ENCODE peak calls at places on chromosomes 12 and 14, in eight cellular contexts. One of them, this sample, is unnamed.

GRCh38 chr14:91149462-91149861 is 35.6 kb downstream of the DGLUCY start:
- DNase-seq in bronchial epithelial cell: peak
- DNase-seq in GM13976: no peak
- DNase-seq in epithelial cell of esophagus: peak
- DNase-seq in sigmoid colon: peak
- DNase-seq in HCT116: no peak
- DNase-seq in WERI-Rb-1: no peak
- DNase-seq in hepatocyte: peak
- DNase-seq in this sample: no peak

GRCh38 chr12:68809190-68810026 is 1.4 kb downstream of the MDM2 start:
- DNase-seq in hepatocyte: no peak
- DNase-seq in epithelial cell of esophagus: no peak
- DNase-seq in HCT116: no peak
- DNase-seq in sigmoid colon: no peak
- DNase-seq in WERI-Rb-1: no peak
- DNase-seq in bronchial epithelial cell: no peak
- DNase-seq in GM13976: no peak
- DNase-seq in this sample: no peak

GRCh38 chr12:42450248-42450647 is 124.3 kb downstream of the PPHLN1 start:
- DNase-seq in HCT116: no peak
- DNase-seq in WERI-Rb-1: no peak
- DNase-seq in sigmoid colon: no peak
- DNase-seq in bronchial epithelial cell: peak
- DNase-seq in epithelial cell of esophagus: no peak
- DNase-seq in hepatocyte: no peak
- DNase-seq in GM13976: no peak
- DNase-seq in this sample: no peak

GRCh38 chr14:35365130-35366047 is 39.2 kb downstream of the NFKBIA start:
- DNase-seq in epithelial cell of esophagus: peak
- DNase-seq in hepatocyte: peak
- DNase-seq in HCT116: peak
- DNase-seq in GM13976: peak
- DNase-seq in sigmoid colon: peak
- DNase-seq in WERI-Rb-1: no peak
- DNase-seq in bronchial epithelial cell: peak
- DNase-seq in this sample: no peak

GRCh38 chr14:74038015-74038859 is 19.1 kb downstream of the BBOF1 start:
- DNase-seq in epithelial cell of esophagus: peak
- DNase-seq in GM13976: peak
- DNase-seq in sigmoid colon: no peak
- DNase-seq in bronchial epithelial cell: peak
- DNase-seq in HCT116: no peak
- DNase-seq in WERI-Rb-1: no peak
- DNase-seq in hepatocyte: peak
- DNase-seq in this sample: no peak

GRCh38 chr14:37969511-37969979 is 238.2 kb upstream of the SSTR1 start:
- DNase-seq in WERI-Rb-1: no peak
- DNase-seq in hepatocyte: peak
- DNase-seq in GM13976: no peak
- DNase-seq in HCT116: no peak
- DNase-seq in bronchial epithelial cell: no peak
- DNase-seq in epithelial cell of esophagus: no peak
- DNase-seq in sigmoid colon: no peak
- DNase-seq in this sample: no peak

GRCh38 chr12:71085575-71085974 is 72.2 kb downstream of the TSPAN8 start:
- DNase-seq in WERI-Rb-1: no peak
- DNase-seq in HCT116: no peak
- DNase-seq in bronchial epithelial cell: peak
- DNase-seq in epithelial cell of esophagus: peak
- DNase-seq in sigmoid colon: no peak
- DNase-seq in GM13976: no peak
- DNase-seq in hepatocyte: no peak
- DNase-seq in this sample: no peak

GRCh38 chr14:96095581-96096476 is 56.7 kb downstream of the C14orf132 start:
- DNase-seq in bronchial epithelial cell: peak
- DNase-seq in GM13976: no peak
- DNase-seq in HCT116: no peak
- DNase-seq in WERI-Rb-1: peak
- DNase-seq in sigmoid colon: no peak
- DNase-seq in epithelial cell of esophagus: peak
- DNase-seq in hepatocyte: peak
- DNase-seq in this sample: no peak

GRCh38 chr14:102622262-102622885 is 29.9 kb downstream of the RCOR1 start:
- DNase-seq in HCT116: no peak
- DNase-seq in epithelial cell of esophagus: no peak
- DNase-seq in WERI-Rb-1: no peak
- DNase-seq in GM13976: peak
- DNase-seq in hepatocyte: no peak
- DNase-seq in sigmoid colon: no peak
- DNase-seq in bronchial epithelial cell: no peak
- DNase-seq in this sample: no peak

GRCh38 chr12:10301103-10301502 is 6.6 kb upstream of the KLRD1 start:
- DNase-seq in GM13976: no peak
- DNase-seq in HCT116: no peak
- DNase-seq in WERI-Rb-1: no peak
- DNase-seq in sigmoid colon: no peak
- DNase-seq in epithelial cell of esophagus: no peak
- DNase-seq in bronchial epithelial cell: no peak
- DNase-seq in hepatocyte: no peak
- DNase-seq in this sample: no peak

GRCh38 chr14:96631621-96632362 is 129.6 kb downstream of the PAPOLA start:
- DNase-seq in HCT116: no peak
- DNase-seq in GM13976: peak
- DNase-seq in epithelial cell of esophagus: no peak
- DNase-seq in hepatocyte: peak
- DNase-seq in sigmoid colon: no peak
- DNase-seq in bronchial epithelial cell: no peak
- DNase-seq in WERI-Rb-1: no peak
- DNase-seq in this sample: no peak

DNA sequence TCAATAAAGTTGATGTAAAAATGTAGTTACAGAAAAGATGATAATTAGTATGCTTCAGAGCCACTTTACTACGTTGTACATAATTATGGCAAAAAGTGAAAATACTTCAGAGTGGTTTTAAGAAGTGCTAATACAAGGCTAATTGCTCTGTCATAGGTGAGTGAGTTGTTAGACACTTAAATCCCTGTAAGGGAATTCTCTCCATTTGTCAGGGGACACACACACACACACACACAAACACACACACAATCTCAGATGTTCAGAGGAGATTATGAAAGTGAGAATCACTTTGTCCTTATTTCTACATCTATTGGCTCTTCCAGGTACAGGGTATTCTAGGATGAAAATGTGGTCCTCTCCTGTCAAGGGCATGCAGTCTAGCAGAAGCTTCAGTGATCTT is 208.3 kb upstream of the PELI2 start:
- DNase-seq in GM13976: no peak
- DNase-seq in hepatocyte: no peak
- DNase-seq in bronchial epithelial cell: no peak
- DNase-seq in HCT116: no peak
- DNase-seq in sigmoid colon: no peak
- DNase-seq in WERI-Rb-1: no peak
- DNase-seq in epithelial cell of esophagus: no peak
- DNase-seq in this sample: no peak
- TF ChIP-seq CTCF in GM13976: no peak
- TF ChIP-seq CTCF in hepatocyte: no peak
- TF ChIP-seq CTCF in bronchial epithelial cell: no peak
- TF ChIP-seq CTCF in HCT116: no peak
- TF ChIP-seq CTCF in sigmoid colon: no peak
- TF ChIP-seq CTCF in WERI-Rb-1: no peak
- TF ChIP-seq CTCF in epithelial cell of esophagus: no peak
- TF ChIP-seq CTCF in this sample: no peak

GRCh38 chr14:64795921-64796320 is 83.8 kb downstream of the SPTB start:
- DNase-seq in epithelial cell of esophagus: no peak
- DNase-seq in HCT116: no peak
- DNase-seq in sigmoid colon: no peak
- DNase-seq in GM13976: no peak
- DNase-seq in bronchial epithelial cell: no peak
- DNase-seq in hepatocyte: no peak
- DNase-seq in WERI-Rb-1: no peak
- DNase-seq in this sample: no peak
- TF ChIP-seq CTCF in epithelial cell of esophagus: no peak
- TF ChIP-seq CTCF in HCT116: no peak
- TF ChIP-seq CTCF in sigmoid colon: no peak
- TF ChIP-seq CTCF in GM13976: no peak
- TF ChIP-seq CTCF in bronchial epithelial cell: no peak
- TF ChIP-seq CTCF in hepatocyte: no peak
- TF ChIP-seq CTCF in WERI-Rb-1: no peak
- TF ChIP-seq CTCF in this sample: no peak

DNA sequence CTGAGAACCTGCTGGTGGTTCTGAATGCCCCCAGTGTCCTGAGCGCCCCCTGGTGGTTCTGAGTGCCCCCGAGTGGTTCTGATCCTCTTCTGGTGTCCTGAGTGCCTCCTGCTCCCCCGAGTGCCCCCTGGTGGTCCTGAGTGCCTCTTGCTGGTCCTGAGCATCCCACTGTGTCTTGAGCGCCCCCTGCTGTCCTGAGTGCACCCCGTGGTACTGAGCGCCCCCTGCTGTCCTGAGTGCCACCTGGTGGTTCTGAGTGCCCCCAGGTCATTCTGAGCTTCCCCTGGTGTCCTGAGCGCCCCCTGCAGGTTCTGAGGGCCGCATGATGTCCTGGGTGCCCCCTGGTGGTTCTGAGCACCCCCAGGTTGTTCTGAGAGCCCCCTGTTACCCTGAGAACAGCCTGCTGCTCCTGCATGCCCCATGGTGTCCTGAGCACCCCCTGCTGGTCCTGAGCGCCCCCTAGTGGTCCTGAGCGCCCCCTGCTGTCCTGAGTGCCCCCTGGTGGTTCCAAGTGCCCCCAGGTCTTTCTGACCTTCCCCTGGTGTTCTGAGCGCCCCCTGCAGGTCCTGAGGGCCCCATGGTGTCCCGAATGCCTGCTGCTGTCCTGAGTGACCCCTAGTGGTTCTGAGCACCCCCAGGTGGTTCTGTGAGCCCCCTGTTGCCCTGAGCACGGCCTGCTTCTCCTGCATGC is 1165.4 kb downstream of the TMEM121 start:
- DNase-seq in GM13976: peak
- DNase-seq in WERI-Rb-1: peak
- DNase-seq in sigmoid colon: no peak
- DNase-seq in HCT116: no peak
- DNase-seq in epithelial cell of esophagus: no peak
- DNase-seq in hepatocyte: peak
- DNase-seq in bronchial epithelial cell: no peak
- DNase-seq in this sample: no peak
- TF ChIP-seq CTCF in GM13976: peak
- TF ChIP-seq CTCF in WERI-Rb-1: peak
- TF ChIP-seq CTCF in sigmoid colon: no peak
- TF ChIP-seq CTCF in HCT116: peak
- TF ChIP-seq CTCF in epithelial cell of esophagus: peak
- TF ChIP-seq CTCF in hepatocyte: no peak
- TF ChIP-seq CTCF in bronchial epithelial cell: peak
- TF ChIP-seq CTCF in this sample: peak

DNA sequence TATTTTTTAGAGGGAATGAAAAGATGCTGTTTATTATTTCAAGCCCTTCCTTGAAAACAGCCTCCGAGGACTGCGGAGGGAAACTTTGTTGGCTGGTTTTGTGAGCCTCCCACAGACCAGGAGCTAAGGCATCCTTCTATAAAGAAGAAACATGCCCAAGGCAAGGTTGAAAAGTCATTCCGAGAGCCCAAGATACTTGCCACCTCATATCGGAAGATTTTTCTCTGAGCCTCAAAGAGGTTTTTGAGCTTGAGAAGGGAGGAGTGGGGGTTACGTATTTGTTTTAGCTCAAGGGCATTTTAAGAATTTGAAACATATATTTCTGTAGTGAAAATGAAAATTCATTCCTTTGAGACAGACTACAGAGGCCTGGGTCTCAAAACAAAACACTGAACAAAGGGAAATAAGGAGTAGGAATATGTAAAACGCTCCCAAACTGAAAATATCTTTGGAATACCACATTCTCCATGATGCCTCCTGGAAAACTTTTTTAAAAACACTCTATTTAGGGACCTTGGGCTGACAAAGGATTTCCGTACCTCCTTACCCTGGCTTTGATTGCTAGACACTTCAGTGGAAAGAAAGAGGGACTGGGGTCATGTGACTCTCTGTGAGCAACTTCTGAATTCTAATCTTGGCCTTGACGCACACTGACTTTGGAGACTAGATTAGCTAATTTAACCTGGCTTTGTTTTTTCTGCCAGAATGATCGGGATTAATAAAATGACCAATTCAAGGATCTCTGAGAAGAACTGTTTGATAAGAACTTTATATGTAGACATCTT is 180.9 kb downstream of the SRGAP1 start:
- DNase-seq in WERI-Rb-1: no peak
- DNase-seq in epithelial cell of esophagus: no peak
- DNase-seq in GM13976: no peak
- DNase-seq in bronchial epithelial cell: no peak
- DNase-seq in sigmoid colon: no peak
- DNase-seq in hepatocyte: no peak
- DNase-seq in HCT116: no peak
- DNase-seq in this sample: no peak
- TF ChIP-seq CTCF in WERI-Rb-1: no peak
- TF ChIP-seq CTCF in epithelial cell of esophagus: no peak
- TF ChIP-seq CTCF in GM13976: no peak
- TF ChIP-seq CTCF in bronchial epithelial cell: no peak
- TF ChIP-seq CTCF in sigmoid colon: no peak
- TF ChIP-seq CTCF in hepatocyte: no peak
- TF ChIP-seq CTCF in HCT116: no peak
- TF ChIP-seq CTCF in this sample: no peak

This sample was measured in mesothelial cell of epicardium.